ENCODE peak calls at places on chromosomes 7 and 10, in ten cellular contexts. O, A, H, J, K, Z, G, L, F and V are unnamed samples.

GRCh38 chr10:71244638-71245419 is 32.5 kb downstream of the UNC5B start:
- DNase-seq in A (no peak), K (peak), O (no peak), Z (no peak), G (no peak), J (no peak), F (no peak), H (no peak), L (peak), V (no peak)

GRCh38 chr7:101940830-101941229 is 123.4 kb downstream of the CUX1 start:
- DNase-seq in A (no peak), J (no peak), L (no peak), Z (no peak), O (no peak), F (no peak), G (no peak), K (peak), H (peak), V (peak)

GRCh38 chr7:143892527-143893300 is 9.3 kb downstream of the TCAF1 start:
- DNase-seq in F (no peak), G (no peak), Z (no peak), J (peak), A (peak), O (peak), K (no peak), L (peak), H (peak), V (peak)

GRCh38 chr10:5317547-5318107 is 47.1 kb upstream of the UCN3 start:
- DNase-seq in J (peak), A (peak), G (no peak), Z (peak), H (no peak), K (no peak), L (peak), O (peak), F (peak), V (no peak)

GRCh38 chr7:105648561-105649401 is 67.5 kb upstream of the EFCAB10 start:
- DNase-seq in K (no peak), A (no peak), J (peak), F (no peak), Z (no peak), G (peak), H (no peak), L (peak), O (no peak), V (no peak)

GRCh38 chr10:88048312-88048711 is 184.9 kb downstream of the PTEN start:
- DNase-seq in A (no peak), J (no peak), Z (no peak), L (no peak), O (no peak), F (no peak), G (no peak), H (no peak), K (no peak), V (no peak)

GRCh38 chr7:32034052-32034451 is 36.2 kb downstream of the PDE1C start:
- DNase-seq in F (no peak), G (no peak), K (no peak), H (peak), L (no peak), O (no peak), Z (no peak), A (no peak), J (no peak), V (peak)

GRCh38 chr10:12844796-12845524 is 156.6 kb downstream of the CCDC3 start:
- DNase-seq in Z (no peak), G (peak), O (no peak), H (no peak), J (peak), L (peak), F (no peak), K (no peak), A (no peak), V (no peak)

GRCh38 chr7:101547022-101547915 is 81.8 kb downstream of the MYL10 start:
- DNase-seq in K (peak), J (no peak), A (no peak), O (no peak), G (no peak), Z (no peak), L (no peak), F (no peak), H (no peak), V (peak)

GRCh38 chr10:12670004-12670403 is 320.7 kb downstream of the CAMK1D start:
- DNase-seq in J (peak), L (no peak), A (no peak), F (no peak), G (no peak), Z (no peak), K (no peak), O (no peak), H (no peak), V (no peak)

GRCh38 chr7:123237-123636 is 69.1 kb upstream of the FAM20C start:
- DNase-seq in K (no peak), F (no peak), A (no peak), Z (no peak), O (no peak), J (no peak), G (no peak), L (no peak), H (no peak), V (peak)

GRCh38 chr10:80498833-80499671 is 38.6 kb upstream of the SH2D4B start:
- DNase-seq in A (peak), F (no peak), K (peak), G (peak), L (peak), O (no peak), J (peak), Z (peak), H (no peak), V (peak)

GRCh38 chr7:82375713-82376112 is 67.9 kb downstream of the CACNA2D1 start:
- DNase-seq in A (no peak), Z (no peak), L (no peak), H (no peak), O (no peak), K (no peak), J (no peak), F (no peak), G (no peak), V (no peak)

GRCh38 chr10:35409808-35410207 is 73.5 kb downstream of the CCNY start:
- DNase-seq in F (no peak), H (no peak), A (no peak), G (no peak), L (no peak), J (no peak), K (no peak), O (no peak), Z (no peak), V (no peak)

GRCh38 chr7:73560035-73560835 is 2.7 kb upstream of the BCL7B start:
- DNase-seq in O (no peak), F (no peak), Z (peak), K (no peak), G (no peak), H (no peak), J (peak), A (no peak), L (peak), V (no peak)

GRCh38 chr7:40138973-40139372 is 4.2 kb downstream of the SUGCT start:
- DNase-seq in L (no peak), J (no peak), H (no peak), Z (no peak), A (no peak), F (no peak), G (no peak), O (no peak), K (no peak), V (no peak)

GRCh38 chr7:45718464-45719330 is 144.5 kb downstream of the ADCY1 start:
- DNase-seq in L (no peak), O (no peak), G (no peak), K (peak), H (no peak), F (no peak), Z (no peak), A (peak), J (no peak), V (no peak)

GRCh38 chr10:126278846-126279245 is 109.4 kb downstream of the ADAM12 start:
- DNase-seq in O (no peak), H (peak), A (no peak), F (no peak), G (no peak), J (no peak), L (no peak), Z (no peak), K (no peak), V (no peak)

GRCh38 chr7:149281508-149282330 is 19.7 kb downstream of the ZNF783 start:
- DNase-seq in K (peak), J (no peak), L (no peak), G (no peak), H (peak), A (peak), O (no peak), Z (no peak), F (no peak), V (no peak)